ENCODE peak calls at places on chromosomes 1 and 21, in five cellular contexts. S is GM13976, T is GM23338, W is astrocyte of the spinal cord, M is NCI-H345. V is an unnamed sample.

GRCh38 chr1:63155437-63155836 is 166.9 kb upstream of the FOXD3 start:
- DNase-seq in S (no peak), T (no peak), W (no peak), M (no peak), V (no peak)

GRCh38 chr1:156172696-156173470 is 19.5 kb downstream of the SEMA4A start:
- DNase-seq in S (peak; percentile 21), T (peak; percentile 66), W (no peak), M (no peak), V (no peak)

GRCh38 chr21:26148071-26148470 is 22.5 kb downstream of the APP start:
- DNase-seq in S (no peak), T (peak; percentile 90), W (no peak), M (no peak), V (peak; percentile 49)

GRCh38 chr1:54117815-54118563 is 34.8 kb downstream of the CDCP2 start:
- DNase-seq in S (no peak), T (no peak), W (no peak), M (no peak), V (no peak)

GRCh38 chr1:8176279-8176678 is 141.6 kb upstream of the SLC45A1 start:
- DNase-seq in S (no peak), T (no peak), W (no peak), M (no peak), V (no peak)

GRCh38 chr21:41360072-41360821 is 1.6 kb upstream of the MX2 start:
- DNase-seq in S (no peak), T (peak; percentile 49), W (no peak), M (peak; percentile 85), V (peak; percentile 53)

GRCh38 chr1:178418284-178418955 is 78.3 kb downstream of the CLEC20A start:
- DNase-seq in S (no peak), T (no peak), W (no peak), M (no peak), V (no peak)

GRCh38 chr1:207836616-207837352 is 74.1 kb downstream of the CD34 start:
- DNase-seq in S (no peak), T (no peak), W (no peak), M (no peak), V (no peak)

GRCh38 chr1:219310181-219310728 is 136.6 kb downstream of the LYPLAL1 start:
- DNase-seq in S (no peak), T (no peak), W (peak; percentile 47), M (no peak), V (no peak)

GRCh38 chr1:206706806-206707205 is 22.1 kb downstream of the MAPKAPK2 start:
- DNase-seq in S (no peak), T (no peak), W (no peak), M (no peak), V (no peak)